ENCODE peak calls at places on chromosomes 16 and 17, in four cellular contexts. One of them, this sample, is unnamed.

GRCh38 chr16:55955845-55956244 is 80.7 kb upstream of the CES5A start:
- DNase-seq in activated gamma-delta T cell treated with anti-CD3 and anti-CD28 coated beads, Interleukin-2, amount 50 U/mL, for 16 hours: no peak
- DNase-seq in putamen: peak
- DNase-seq in IMR-90: no peak
- DNase-seq in this sample: peak

GRCh38 chr16:55836158-55836611 is 3.3 kb upstream of the CES1 start:
- DNase-seq in putamen: no peak
- DNase-seq in activated gamma-delta T cell treated with anti-CD3 and anti-CD28 coated beads, Interleukin-2, amount 50 U/mL, for 16 hours: no peak
- DNase-seq in IMR-90: no peak
- DNase-seq in this sample: no peak

GRCh38 chr16:67923414-67924127 is 8.1 kb downstream of the CTRL start:
- DNase-seq in putamen: peak
- DNase-seq in IMR-90: no peak
- DNase-seq in activated gamma-delta T cell treated with anti-CD3 and anti-CD28 coated beads, Interleukin-2, amount 50 U/mL, for 16 hours: no peak
- DNase-seq in this sample: no peak

GRCh38 chr17:18261146-18261515 is 669 bp downstream of the MIEF2 start:
- DNase-seq in IMR-90: peak
- DNase-seq in putamen: no peak
- DNase-seq in activated gamma-delta T cell treated with anti-CD3 and anti-CD28 coated beads, Interleukin-2, amount 50 U/mL, for 16 hours: no peak
- DNase-seq in this sample: no peak

GRCh38 chr16:28035866-28036393 is 27.6 kb downstream of the GSG1L start:
- DNase-seq in activated gamma-delta T cell treated with anti-CD3 and anti-CD28 coated beads, Interleukin-2, amount 50 U/mL, for 16 hours: no peak
- DNase-seq in IMR-90: no peak
- DNase-seq in putamen: no peak
- DNase-seq in this sample: no peak

GRCh38 chr17:31211352-31212012 is 85.6 kb downstream of the OMG start:
- DNase-seq in putamen: no peak
- DNase-seq in IMR-90: peak
- DNase-seq in activated gamma-delta T cell treated with anti-CD3 and anti-CD28 coated beads, Interleukin-2, amount 50 U/mL, for 16 hours: no peak
- DNase-seq in this sample: no peak

GRCh38 chr17:41678907-41679739 is 9.6 kb upstream of the EIF1 start:
- DNase-seq in putamen: no peak
- DNase-seq in IMR-90: peak
- DNase-seq in activated gamma-delta T cell treated with anti-CD3 and anti-CD28 coated beads, Interleukin-2, amount 50 U/mL, for 16 hours: peak
- DNase-seq in this sample: no peak

GRCh38 chr17:30225919-30226553 is 9.5 kb downstream of the SLC6A4 start:
- DNase-seq in putamen: no peak
- DNase-seq in activated gamma-delta T cell treated with anti-CD3 and anti-CD28 coated beads, Interleukin-2, amount 50 U/mL, for 16 hours: no peak
- DNase-seq in IMR-90: no peak
- DNase-seq in this sample: no peak

GRCh38 chr16:23252310-23252709 is 49.8 kb upstream of the SCNN1B start:
- DNase-seq in IMR-90: no peak
- DNase-seq in putamen: no peak
- DNase-seq in activated gamma-delta T cell treated with anti-CD3 and anti-CD28 coated beads, Interleukin-2, amount 50 U/mL, for 16 hours: no peak
- DNase-seq in this sample: no peak

GRCh38 chr17:48021964-48022363 is 15.6 kb downstream of the COPZ2 start:
- DNase-seq in putamen: no peak
- DNase-seq in IMR-90: no peak
- DNase-seq in activated gamma-delta T cell treated with anti-CD3 and anti-CD28 coated beads, Interleukin-2, amount 50 U/mL, for 16 hours: no peak
- DNase-seq in this sample: no peak

GRCh38 chr17:37147301-37147812 is 198.6 kb downstream of the AATF start:
- DNase-seq in activated gamma-delta T cell treated with anti-CD3 and anti-CD28 coated beads, Interleukin-2, amount 50 U/mL, for 16 hours: no peak
- DNase-seq in IMR-90: peak
- DNase-seq in putamen: peak
- DNase-seq in this sample: no peak

GRCh38 chr17:61416540-61417363 is 17.1 kb downstream of the TBX2 start:
- DNase-seq in putamen: peak
- DNase-seq in IMR-90: peak
- DNase-seq in activated gamma-delta T cell treated with anti-CD3 and anti-CD28 coated beads, Interleukin-2, amount 50 U/mL, for 16 hours: no peak
- DNase-seq in this sample: peak

GRCh38 chr16:47732122-47732805 is 271.1 kb downstream of the PHKB start:
- DNase-seq in putamen: no peak
- DNase-seq in IMR-90: peak
- DNase-seq in activated gamma-delta T cell treated with anti-CD3 and anti-CD28 coated beads, Interleukin-2, amount 50 U/mL, for 16 hours: no peak
- DNase-seq in this sample: no peak

GRCh38 chr17:58202859-58203258 is 10.3 kb downstream of the EPX start:
- DNase-seq in putamen: no peak
- DNase-seq in activated gamma-delta T cell treated with anti-CD3 and anti-CD28 coated beads, Interleukin-2, amount 50 U/mL, for 16 hours: no peak
- DNase-seq in IMR-90: no peak
- DNase-seq in this sample: no peak

GRCh38 chr17:73342057-73342522 is 30.3 kb upstream of the CDC42EP4 start:
- DNase-seq in IMR-90: peak
- DNase-seq in putamen: peak
- DNase-seq in activated gamma-delta T cell treated with anti-CD3 and anti-CD28 coated beads, Interleukin-2, amount 50 U/mL, for 16 hours: no peak
- DNase-seq in this sample: peak

GRCh38 chr16:84854759-84855158 is 35.0 kb downstream of the CRISPLD2 start:
- DNase-seq in IMR-90: peak
- DNase-seq in activated gamma-delta T cell treated with anti-CD3 and anti-CD28 coated beads, Interleukin-2, amount 50 U/mL, for 16 hours: no peak
- DNase-seq in putamen: no peak
- DNase-seq in this sample: no peak

GRCh38 chr17:56939869-56940484 is 20.9 kb downstream of the COIL start:
- DNase-seq in activated gamma-delta T cell treated with anti-CD3 and anti-CD28 coated beads, Interleukin-2, amount 50 U/mL, for 16 hours: no peak
- DNase-seq in putamen: no peak
- DNase-seq in IMR-90: peak
- DNase-seq in this sample: peak

GRCh38 chr16:72974142-72974769 is 73.7 kb downstream of the ZFHX3 start:
- DNase-seq in putamen: no peak
- DNase-seq in IMR-90: no peak
- DNase-seq in activated gamma-delta T cell treated with anti-CD3 and anti-CD28 coated beads, Interleukin-2, amount 50 U/mL, for 16 hours: no peak
- DNase-seq in this sample: no peak

GRCh38 chr16:57892041-57892440 is 78.9 kb downstream of the CNGB1 start:
- DNase-seq in IMR-90: peak
- DNase-seq in putamen: no peak
- DNase-seq in activated gamma-delta T cell treated with anti-CD3 and anti-CD28 coated beads, Interleukin-2, amount 50 U/mL, for 16 hours: no peak
- DNase-seq in this sample: no peak

GRCh38 chr17:80987941-80988461 is 3.6 kb upstream of the CHMP6 start:
- DNase-seq in putamen: no peak
- DNase-seq in activated gamma-delta T cell treated with anti-CD3 and anti-CD28 coated beads, Interleukin-2, amount 50 U/mL, for 16 hours: no peak
- DNase-seq in IMR-90: no peak
- DNase-seq in this sample: no peak

GRCh38 chr17:65418622-65419021 is 142.8 kb downstream of the AXIN2 start:
- DNase-seq in activated gamma-delta T cell treated with anti-CD3 and anti-CD28 coated beads, Interleukin-2, amount 50 U/mL, for 16 hours: no peak
- DNase-seq in IMR-90: no peak
- DNase-seq in putamen: no peak
- DNase-seq in this sample: peak

GRCh38 chr16:23901178-23902131 is 65.7 kb downstream of the PRKCB start:
- DNase-seq in putamen: no peak
- DNase-seq in IMR-90: no peak
- DNase-seq in activated gamma-delta T cell treated with anti-CD3 and anti-CD28 coated beads, Interleukin-2, amount 50 U/mL, for 16 hours: no peak
- DNase-seq in this sample: no peak

GRCh38 chr17:69506489-69506888 is 92.0 kb downstream of the MAP2K6 start:
- DNase-seq in activated gamma-delta T cell treated with anti-CD3 and anti-CD28 coated beads, Interleukin-2, amount 50 U/mL, for 16 hours: no peak
- DNase-seq in putamen: no peak
- DNase-seq in IMR-90: no peak
- DNase-seq in this sample: no peak

GRCh38 chr17:8057691-8058114 is 18.8 kb downstream of the ALOX15B start:
- DNase-seq in activated gamma-delta T cell treated with anti-CD3 and anti-CD28 coated beads, Interleukin-2, amount 50 U/mL, for 16 hours: peak
- DNase-seq in putamen: peak
- DNase-seq in IMR-90: peak
- DNase-seq in this sample: peak

This sample was measured in pons.